ENCODE peak calls at places on chromosomes 16 and 17, in ten cellular contexts. One of them, this sample, is unnamed.

GRCh38 chr17:40568074-40568836 is 3.0 kb upstream of the CCR7 start:
- DNase-seq in A549: no peak
- DNase-seq in IMR-90: no peak
- DNase-seq in fibroblast of lung: no peak
- DNase-seq in neuronal stem cell: no peak
- DNase-seq in PC-9: no peak
- DNase-seq in tibial nerve: no peak
- DNase-seq in CD4-positive, alpha-beta T cell: no peak
- DNase-seq in cardiac muscle cell: no peak
- DNase-seq in body of pancreas: no peak
- DNase-seq in this sample: no peak

GRCh38 chr17:2303278-2304188 is at the start of the genes SMG6 and SRR:
- DNase-seq in A549: peak
- DNase-seq in IMR-90: peak
- DNase-seq in fibroblast of lung: peak
- DNase-seq in neuronal stem cell: peak
- DNase-seq in PC-9: peak
- DNase-seq in tibial nerve: peak
- DNase-seq in CD4-positive, alpha-beta T cell: peak
- DNase-seq in cardiac muscle cell: peak
- DNase-seq in body of pancreas: peak
- DNase-seq in this sample: peak

GRCh38 chr17:9294661-9295210 is 273.4 kb downstream of the NTN1 start:
- DNase-seq in A549: no peak
- DNase-seq in IMR-90: no peak
- DNase-seq in fibroblast of lung: no peak
- DNase-seq in neuronal stem cell: no peak
- DNase-seq in PC-9: no peak
- DNase-seq in tibial nerve: no peak
- DNase-seq in CD4-positive, alpha-beta T cell: no peak
- DNase-seq in cardiac muscle cell: no peak
- DNase-seq in body of pancreas: no peak
- DNase-seq in this sample: no peak

GRCh38 chr17:42617956-42618431 is 8.5 kb downstream of the TUBG1 start:
- DNase-seq in A549: no peak
- DNase-seq in IMR-90: no peak
- DNase-seq in fibroblast of lung: no peak
- DNase-seq in neuronal stem cell: no peak
- DNase-seq in PC-9: no peak
- DNase-seq in tibial nerve: no peak
- DNase-seq in CD4-positive, alpha-beta T cell: no peak
- DNase-seq in cardiac muscle cell: no peak
- DNase-seq in body of pancreas: peak
- DNase-seq in this sample: peak

GRCh38 chr17:47864791-47865216 is 13.8 kb upstream of the SP6 start:
- DNase-seq in A549: no peak
- DNase-seq in IMR-90: no peak
- DNase-seq in fibroblast of lung: no peak
- DNase-seq in neuronal stem cell: no peak
- DNase-seq in PC-9: peak
- DNase-seq in tibial nerve: no peak
- DNase-seq in CD4-positive, alpha-beta T cell: no peak
- DNase-seq in cardiac muscle cell: no peak
- DNase-seq in body of pancreas: no peak
- DNase-seq in this sample: no peak

GRCh38 chr16:74954763-74955162 is 30.2 kb downstream of the WDR59 start:
- DNase-seq in A549: no peak
- DNase-seq in IMR-90: no peak
- DNase-seq in fibroblast of lung: no peak
- DNase-seq in neuronal stem cell: no peak
- DNase-seq in PC-9: no peak
- DNase-seq in tibial nerve: no peak
- DNase-seq in CD4-positive, alpha-beta T cell: no peak
- DNase-seq in cardiac muscle cell: no peak
- DNase-seq in body of pancreas: no peak
- DNase-seq in this sample: no peak

GRCh38 chr17:61361084-61361483 is 38.6 kb upstream of the TBX2 start:
- DNase-seq in A549: no peak
- DNase-seq in IMR-90: peak
- DNase-seq in fibroblast of lung: peak
- DNase-seq in neuronal stem cell: no peak
- DNase-seq in PC-9: peak
- DNase-seq in tibial nerve: no peak
- DNase-seq in CD4-positive, alpha-beta T cell: no peak
- DNase-seq in cardiac muscle cell: no peak
- DNase-seq in body of pancreas: no peak
- DNase-seq in this sample: no peak

GRCh38 chr17:82327757-82328140 is 5.8 kb downstream of the SECTM1 start:
- DNase-seq in A549: no peak
- DNase-seq in IMR-90: no peak
- DNase-seq in fibroblast of lung: no peak
- DNase-seq in neuronal stem cell: no peak
- DNase-seq in PC-9: no peak
- DNase-seq in tibial nerve: no peak
- DNase-seq in CD4-positive, alpha-beta T cell: no peak
- DNase-seq in cardiac muscle cell: no peak
- DNase-seq in body of pancreas: no peak
- DNase-seq in this sample: no peak

GRCh38 chr16:29816694-29817441 is 916 bp downstream of the PAGR1 start:
- DNase-seq in A549: peak
- DNase-seq in IMR-90: peak
- DNase-seq in fibroblast of lung: peak
- DNase-seq in neuronal stem cell: no peak
- DNase-seq in PC-9: peak
- DNase-seq in tibial nerve: no peak
- DNase-seq in CD4-positive, alpha-beta T cell: peak
- DNase-seq in cardiac muscle cell: peak
- DNase-seq in body of pancreas: peak
- DNase-seq in this sample: peak

GRCh38 chr16:20997147-20997546 is 96.6 kb downstream of the LYRM1 start:
- DNase-seq in A549: no peak
- DNase-seq in IMR-90: no peak
- DNase-seq in fibroblast of lung: no peak
- DNase-seq in neuronal stem cell: no peak
- DNase-seq in PC-9: no peak
- DNase-seq in tibial nerve: no peak
- DNase-seq in CD4-positive, alpha-beta T cell: no peak
- DNase-seq in cardiac muscle cell: no peak
- DNase-seq in body of pancreas: no peak
- DNase-seq in this sample: no peak

GRCh38 chr17:28571255-28572122 is at the start of gene PIGS:
- DNase-seq in A549: peak
- DNase-seq in IMR-90: peak
- DNase-seq in fibroblast of lung: peak
- DNase-seq in neuronal stem cell: peak
- DNase-seq in PC-9: peak
- DNase-seq in tibial nerve: peak
- DNase-seq in CD4-positive, alpha-beta T cell: peak
- DNase-seq in cardiac muscle cell: peak
- DNase-seq in body of pancreas: peak
- DNase-seq in this sample: peak
- H3K27ac ChIP-seq in A549: peak
- H3K27ac ChIP-seq in IMR-90: peak
- H3K27ac ChIP-seq in fibroblast of lung: peak
- H3K27ac ChIP-seq in neuronal stem cell: no peak
- H3K27ac ChIP-seq in PC-9: no peak
- H3K27ac ChIP-seq in tibial nerve: peak
- H3K27ac ChIP-seq in CD4-positive, alpha-beta T cell: peak
- H3K27ac ChIP-seq in cardiac muscle cell: peak
- H3K27ac ChIP-seq in body of pancreas: peak
- H3K27ac ChIP-seq in this sample: peak

GRCh38 chr17:72747416-72747815 is 345.1 kb downstream of the SLC39A11 start:
- DNase-seq in A549: no peak
- DNase-seq in IMR-90: no peak
- DNase-seq in fibroblast of lung: no peak
- DNase-seq in neuronal stem cell: no peak
- DNase-seq in PC-9: no peak
- DNase-seq in tibial nerve: no peak
- DNase-seq in CD4-positive, alpha-beta T cell: no peak
- DNase-seq in cardiac muscle cell: no peak
- DNase-seq in body of pancreas: no peak
- DNase-seq in this sample: no peak

GRCh38 chr17:72745241-72745640 is 347.2 kb downstream of the SLC39A11 start:
- DNase-seq in A549: no peak
- DNase-seq in IMR-90: no peak
- DNase-seq in fibroblast of lung: no peak
- DNase-seq in neuronal stem cell: no peak
- DNase-seq in PC-9: no peak
- DNase-seq in tibial nerve: no peak
- DNase-seq in CD4-positive, alpha-beta T cell: no peak
- DNase-seq in cardiac muscle cell: no peak
- DNase-seq in body of pancreas: no peak
- DNase-seq in this sample: no peak

GRCh38 chr17:72737291-72737690 is 355.2 kb downstream of the SLC39A11 start:
- DNase-seq in A549: no peak
- DNase-seq in IMR-90: no peak
- DNase-seq in fibroblast of lung: no peak
- DNase-seq in neuronal stem cell: no peak
- DNase-seq in PC-9: no peak
- DNase-seq in tibial nerve: no peak
- DNase-seq in CD4-positive, alpha-beta T cell: no peak
- DNase-seq in cardiac muscle cell: no peak
- DNase-seq in body of pancreas: no peak
- DNase-seq in this sample: no peak

GRCh38 chr17:72743037-72743467 is 349.4 kb downstream of the SLC39A11 start:
- DNase-seq in A549: no peak
- DNase-seq in IMR-90: no peak
- DNase-seq in fibroblast of lung: no peak
- DNase-seq in neuronal stem cell: no peak
- DNase-seq in PC-9: no peak
- DNase-seq in tibial nerve: no peak
- DNase-seq in CD4-positive, alpha-beta T cell: no peak
- DNase-seq in cardiac muscle cell: no peak
- DNase-seq in body of pancreas: no peak
- DNase-seq in this sample: peak
- H3K27ac ChIP-seq in A549: no peak
- H3K27ac ChIP-seq in IMR-90: no peak
- H3K27ac ChIP-seq in fibroblast of lung: no peak
- H3K27ac ChIP-seq in neuronal stem cell: no peak
- H3K27ac ChIP-seq in PC-9: no peak
- H3K27ac ChIP-seq in tibial nerve: no peak
- H3K27ac ChIP-seq in CD4-positive, alpha-beta T cell: no peak
- H3K27ac ChIP-seq in cardiac muscle cell: no peak
- H3K27ac ChIP-seq in body of pancreas: no peak
- H3K27ac ChIP-seq in this sample: no peak

GRCh38 chr16:11361043-11361442 is 15.8 kb downstream of the RMI2 start:
- DNase-seq in A549: no peak
- DNase-seq in IMR-90: no peak
- DNase-seq in fibroblast of lung: peak
- DNase-seq in neuronal stem cell: no peak
- DNase-seq in PC-9: no peak
- DNase-seq in tibial nerve: no peak
- DNase-seq in CD4-positive, alpha-beta T cell: no peak
- DNase-seq in cardiac muscle cell: no peak
- DNase-seq in body of pancreas: no peak
- DNase-seq in this sample: no peak

GRCh38 chr16:11359370-11359769 is 14.1 kb downstream of the RMI2 start:
- DNase-seq in A549: no peak
- DNase-seq in IMR-90: peak
- DNase-seq in fibroblast of lung: peak
- DNase-seq in neuronal stem cell: no peak
- DNase-seq in PC-9: peak
- DNase-seq in tibial nerve: no peak
- DNase-seq in CD4-positive, alpha-beta T cell: no peak
- DNase-seq in cardiac muscle cell: no peak
- DNase-seq in body of pancreas: peak
- DNase-seq in this sample: no peak

GRCh38 chr16:11363927-11364258 is 18.6 kb downstream of the RMI2 start:
- DNase-seq in A549: no peak
- DNase-seq in IMR-90: no peak
- DNase-seq in fibroblast of lung: no peak
- DNase-seq in neuronal stem cell: no peak
- DNase-seq in PC-9: no peak
- DNase-seq in tibial nerve: no peak
- DNase-seq in CD4-positive, alpha-beta T cell: no peak
- DNase-seq in cardiac muscle cell: no peak
- DNase-seq in body of pancreas: no peak
- DNase-seq in this sample: no peak

GRCh38 chr16:11360581-11360980 is 15.3 kb downstream of the RMI2 start:
- DNase-seq in A549: no peak
- DNase-seq in IMR-90: no peak
- DNase-seq in fibroblast of lung: peak
- DNase-seq in neuronal stem cell: no peak
- DNase-seq in PC-9: no peak
- DNase-seq in tibial nerve: no peak
- DNase-seq in CD4-positive, alpha-beta T cell: no peak
- DNase-seq in cardiac muscle cell: no peak
- DNase-seq in body of pancreas: no peak
- DNase-seq in this sample: no peak

DNA sequence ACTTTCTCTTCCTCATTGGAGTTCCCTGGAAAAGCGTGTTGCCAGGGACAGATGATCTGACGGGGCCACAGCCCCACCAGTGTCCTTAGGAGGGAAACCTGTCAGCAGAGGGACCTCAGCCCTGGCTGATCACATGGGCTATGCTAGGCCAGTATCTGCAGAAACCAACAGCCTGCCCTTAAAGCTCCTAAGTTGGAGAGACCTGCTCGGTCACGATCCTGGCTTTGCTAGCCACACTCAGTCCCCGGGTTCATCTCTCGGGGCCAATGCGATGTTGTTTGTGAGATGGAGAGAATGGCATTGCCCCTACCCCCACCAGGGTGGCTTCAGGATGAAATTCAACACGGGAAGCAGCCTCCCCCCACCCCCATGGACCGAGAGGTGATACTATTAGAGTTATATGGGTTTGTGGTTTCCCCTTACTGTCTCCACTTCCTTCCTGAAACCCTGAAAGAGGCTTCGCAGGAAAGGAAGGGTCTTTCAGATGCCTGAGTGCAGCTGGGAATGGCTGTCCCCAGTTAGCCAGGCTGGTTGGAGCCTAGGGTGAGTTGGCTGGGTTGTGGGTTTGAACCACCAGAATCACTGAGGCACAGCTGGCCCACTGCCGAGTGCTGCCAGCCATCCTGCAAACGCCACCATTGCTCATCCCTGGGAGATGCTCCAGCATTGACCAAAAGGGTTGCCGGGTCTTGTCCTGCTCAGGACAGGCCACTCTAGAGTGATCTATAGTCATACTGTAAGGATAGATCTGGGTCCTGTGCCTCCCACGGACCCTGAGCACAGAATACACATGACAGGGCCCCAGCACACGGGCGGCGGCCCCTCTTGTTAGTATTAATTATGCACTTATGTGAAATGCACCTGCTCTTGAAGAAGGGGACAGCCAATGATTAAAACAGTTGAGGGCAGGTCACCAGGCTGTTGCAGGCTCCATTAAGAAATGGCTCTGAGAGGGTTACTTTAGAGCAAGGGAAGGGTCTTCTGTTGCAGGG is 16.8 kb downstream of the RMI2 start:
- DNase-seq in A549: no peak
- DNase-seq in IMR-90: no peak
- DNase-seq in fibroblast of lung: no peak
- DNase-seq in neuronal stem cell: no peak
- DNase-seq in PC-9: no peak
- DNase-seq in tibial nerve: no peak
- DNase-seq in CD4-positive, alpha-beta T cell: no peak
- DNase-seq in cardiac muscle cell: no peak
- DNase-seq in body of pancreas: no peak
- DNase-seq in this sample: no peak
- H3K27ac ChIP-seq in A549: no peak
- H3K27ac ChIP-seq in IMR-90: peak
- H3K27ac ChIP-seq in fibroblast of lung: peak
- H3K27ac ChIP-seq in neuronal stem cell: no peak
- H3K27ac ChIP-seq in PC-9: no peak
- H3K27ac ChIP-seq in tibial nerve: no peak
- H3K27ac ChIP-seq in CD4-positive, alpha-beta T cell: no peak
- H3K27ac ChIP-seq in cardiac muscle cell: no peak
- H3K27ac ChIP-seq in body of pancreas: no peak
- H3K27ac ChIP-seq in this sample: no peak

GRCh38 chr17:75518201-75518600 is 1.9 kb downstream of the TSEN54 start:
- DNase-seq in A549: no peak
- DNase-seq in IMR-90: no peak
- DNase-seq in fibroblast of lung: no peak
- DNase-seq in neuronal stem cell: no peak
- DNase-seq in PC-9: no peak
- DNase-seq in tibial nerve: no peak
- DNase-seq in CD4-positive, alpha-beta T cell: no peak
- DNase-seq in cardiac muscle cell: no peak
- DNase-seq in body of pancreas: no peak
- DNase-seq in this sample: no peak
- H3K27ac ChIP-seq in A549: no peak
- H3K27ac ChIP-seq in IMR-90: no peak
- H3K27ac ChIP-seq in fibroblast of lung: no peak
- H3K27ac ChIP-seq in neuronal stem cell: no peak
- H3K27ac ChIP-seq in PC-9: no peak
- H3K27ac ChIP-seq in tibial nerve: no peak
- H3K27ac ChIP-seq in CD4-positive, alpha-beta T cell: peak
- H3K27ac ChIP-seq in cardiac muscle cell: no peak
- H3K27ac ChIP-seq in body of pancreas: no peak
- H3K27ac ChIP-seq in this sample: no peak

This sample was measured in WERI-Rb-1.